ENCODE peak calls at places on chromosomes 6 and 20, in ten cellular contexts. One of them, this sample, is unnamed.

GRCh38 chr6:5782783-5783567 is 223.8 kb downstream of the NRN1 start:
- DNase-seq in tibial nerve: no peak
- DNase-seq in psoas muscle: peak; percentile 86
- DNase-seq in choroid plexus epithelial cell: peak; percentile 15
- DNase-seq in A549: no peak
- DNase-seq in neural progenitor cell: no peak
- DNase-seq in fibroblast of lung: peak; percentile 9
- DNase-seq in ovary: no peak
- DNase-seq in NB4: no peak
- DNase-seq in foreskin fibroblast: peak; percentile 48
- DNase-seq in this sample: no peak

GRCh38 chr6:111210074-111210729 is 122.9 kb downstream of the SLC16A10 start:
- DNase-seq in fibroblast of lung: peak; percentile 34
- DNase-seq in tibial nerve: peak; percentile 71
- DNase-seq in choroid plexus epithelial cell: peak; percentile 81
- DNase-seq in neural progenitor cell: peak; percentile 68
- DNase-seq in A549: peak; percentile 54
- DNase-seq in psoas muscle: no peak
- DNase-seq in ovary: no peak
- DNase-seq in foreskin fibroblast: peak; percentile 77
- DNase-seq in NB4: peak; percentile 68
- DNase-seq in this sample: peak; percentile 25

GRCh38 chr20:62097881-62098407 is 24.3 kb upstream of the LSM14B start:
- DNase-seq in foreskin fibroblast: no peak
- DNase-seq in choroid plexus epithelial cell: no peak
- DNase-seq in psoas muscle: no peak
- DNase-seq in fibroblast of lung: no peak
- DNase-seq in A549: no peak
- DNase-seq in neural progenitor cell: no peak
- DNase-seq in ovary: no peak
- DNase-seq in NB4: no peak
- DNase-seq in tibial nerve: no peak
- DNase-seq in this sample: no peak

GRCh38 chr6:167569879-167570278 is 245.0 kb downstream of the TTLL2 start:
- DNase-seq in fibroblast of lung: no peak
- DNase-seq in A549: no peak
- DNase-seq in psoas muscle: no peak
- DNase-seq in choroid plexus epithelial cell: no peak
- DNase-seq in foreskin fibroblast: no peak
- DNase-seq in neural progenitor cell: no peak
- DNase-seq in NB4: no peak
- DNase-seq in tibial nerve: peak; percentile 3
- DNase-seq in ovary: no peak
- DNase-seq in this sample: no peak

GRCh38 chr6:27837636-27838512 is 74.3 kb downstream of the OR2B2 start:
- DNase-seq in neural progenitor cell: peak; percentile 97
- DNase-seq in ovary: peak; percentile 88
- DNase-seq in tibial nerve: peak; percentile 74
- DNase-seq in A549: peak; percentile 87
- DNase-seq in fibroblast of lung: peak; percentile 99
- DNase-seq in psoas muscle: peak; percentile 82
- DNase-seq in NB4: peak; percentile 99
- DNase-seq in choroid plexus epithelial cell: peak; percentile 100
- DNase-seq in foreskin fibroblast: peak; percentile 98
- DNase-seq in this sample: peak; percentile 100

GRCh38 chr6:1296542-1296941 is 15.4 kb upstream of the FOXQ1 start:
- DNase-seq in foreskin fibroblast: peak; percentile 73
- DNase-seq in choroid plexus epithelial cell: peak; percentile 47
- DNase-seq in NB4: no peak
- DNase-seq in tibial nerve: no peak
- DNase-seq in fibroblast of lung: peak; percentile 23
- DNase-seq in A549: no peak
- DNase-seq in psoas muscle: no peak
- DNase-seq in ovary: no peak
- DNase-seq in neural progenitor cell: no peak
- DNase-seq in this sample: no peak

GRCh38 chr6:150149146-150149545 is 6.3 kb downstream of the PPP1R14C start:
- DNase-seq in neural progenitor cell: peak; percentile 27
- DNase-seq in A549: no peak
- DNase-seq in tibial nerve: no peak
- DNase-seq in ovary: no peak
- DNase-seq in choroid plexus epithelial cell: no peak
- DNase-seq in foreskin fibroblast: no peak
- DNase-seq in fibroblast of lung: no peak
- DNase-seq in psoas muscle: no peak
- DNase-seq in NB4: no peak
- DNase-seq in this sample: no peak

GRCh38 chr20:53077373-53078205 is 105.4 kb downstream of the TSHZ2 start:
- DNase-seq in choroid plexus epithelial cell: no peak
- DNase-seq in psoas muscle: no peak
- DNase-seq in neural progenitor cell: no peak
- DNase-seq in tibial nerve: peak; percentile 38
- DNase-seq in NB4: no peak
- DNase-seq in fibroblast of lung: peak; percentile 92
- DNase-seq in A549: no peak
- DNase-seq in ovary: no peak
- DNase-seq in foreskin fibroblast: no peak
- DNase-seq in this sample: no peak

GRCh38 chr6:157893238-157893637 is 70.2 kb downstream of the SNX9 start:
- DNase-seq in psoas muscle: no peak
- DNase-seq in foreskin fibroblast: no peak
- DNase-seq in neural progenitor cell: no peak
- DNase-seq in A549: no peak
- DNase-seq in choroid plexus epithelial cell: no peak
- DNase-seq in fibroblast of lung: no peak
- DNase-seq in tibial nerve: no peak
- DNase-seq in NB4: no peak
- DNase-seq in ovary: no peak
- DNase-seq in this sample: no peak

GRCh38 chr20:38198238-38198861 is 33.3 kb upstream of the TGM2 start:
- DNase-seq in tibial nerve: no peak
- DNase-seq in NB4: no peak
- DNase-seq in psoas muscle: no peak
- DNase-seq in neural progenitor cell: no peak
- DNase-seq in choroid plexus epithelial cell: no peak
- DNase-seq in ovary: no peak
- DNase-seq in fibroblast of lung: no peak
- DNase-seq in foreskin fibroblast: peak; percentile 67
- DNase-seq in A549: no peak
- DNase-seq in this sample: no peak

GRCh38 chr6:157245486-157245885 is 77.8 kb downstream of the TMEM242 start:
- DNase-seq in NB4: no peak
- DNase-seq in foreskin fibroblast: no peak
- DNase-seq in fibroblast of lung: no peak
- DNase-seq in A549: no peak
- DNase-seq in psoas muscle: no peak
- DNase-seq in neural progenitor cell: no peak
- DNase-seq in choroid plexus epithelial cell: no peak
- DNase-seq in tibial nerve: no peak
- DNase-seq in ovary: no peak
- DNase-seq in this sample: no peak

GRCh38 chr20:53857723-53858236 is 212.6 kb downstream of the BCAS1 start:
- DNase-seq in A549: no peak
- DNase-seq in foreskin fibroblast: no peak
- DNase-seq in choroid plexus epithelial cell: no peak
- DNase-seq in psoas muscle: no peak
- DNase-seq in NB4: no peak
- DNase-seq in neural progenitor cell: no peak
- DNase-seq in tibial nerve: no peak
- DNase-seq in ovary: no peak
- DNase-seq in fibroblast of lung: no peak
- DNase-seq in this sample: no peak

GRCh38 chr6:157806496-157807215 is 16.4 kb upstream of the SNX9 start:
- DNase-seq in tibial nerve: no peak
- DNase-seq in neural progenitor cell: no peak
- DNase-seq in psoas muscle: no peak
- DNase-seq in fibroblast of lung: no peak
- DNase-seq in NB4: no peak
- DNase-seq in A549: no peak
- DNase-seq in choroid plexus epithelial cell: no peak
- DNase-seq in foreskin fibroblast: no peak
- DNase-seq in ovary: no peak
- DNase-seq in this sample: no peak

DNA sequence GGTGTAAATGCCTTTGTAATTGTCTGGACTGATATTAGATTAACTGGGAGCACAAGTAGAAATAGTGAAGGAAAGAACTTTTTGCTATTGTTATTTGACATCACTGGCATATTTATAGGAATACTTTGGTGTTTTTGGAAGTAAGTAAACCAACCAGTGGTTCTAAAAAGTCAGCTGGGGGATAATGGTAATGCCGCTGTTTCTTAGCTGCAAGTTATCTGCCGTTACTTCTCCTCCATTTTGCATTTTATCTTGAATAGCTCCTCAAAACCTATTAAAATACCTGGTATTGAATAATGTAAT is 3.8 kb downstream of the PTPN1 start:
- DNase-seq in neural progenitor cell: no peak
- DNase-seq in fibroblast of lung: no peak
- DNase-seq in psoas muscle: no peak
- DNase-seq in NB4: no peak
- DNase-seq in A549: no peak
- DNase-seq in foreskin fibroblast: no peak
- DNase-seq in ovary: no peak
- DNase-seq in choroid plexus epithelial cell: no peak
- DNase-seq in tibial nerve: no peak
- DNase-seq in this sample: no peak
- H3K4me3 ChIP-seq in neural progenitor cell: no peak overlapping the region
- H3K4me3 ChIP-seq in fibroblast of lung: no peak overlapping the region
- H3K4me3 ChIP-seq in psoas muscle: peak overlapping the region; percentile 99
- H3K4me3 ChIP-seq in NB4: no peak overlapping the region
- H3K4me3 ChIP-seq in A549: no peak overlapping the region
- H3K4me3 ChIP-seq in foreskin fibroblast: no peak overlapping the region
- H3K4me3 ChIP-seq in ovary: no peak overlapping the region
- H3K4me3 ChIP-seq in choroid plexus epithelial cell: peak overlapping the region; percentile 38
- H3K4me3 ChIP-seq in tibial nerve: no peak overlapping the region
- H3K4me3 ChIP-seq in this sample: no peak overlapping the region

GRCh38 chr6:142884214-142885035 is 60.6 kb downstream of the HIVEP2 start:
- DNase-seq in A549: no peak
- DNase-seq in choroid plexus epithelial cell: no peak
- DNase-seq in fibroblast of lung: no peak
- DNase-seq in ovary: no peak
- DNase-seq in foreskin fibroblast: no peak
- DNase-seq in neural progenitor cell: no peak
- DNase-seq in tibial nerve: no peak
- DNase-seq in psoas muscle: no peak
- DNase-seq in NB4: no peak
- DNase-seq in this sample: no peak

GRCh38 chr6:142888461-142888860 is 56.5 kb downstream of the HIVEP2 start:
- DNase-seq in fibroblast of lung: no peak
- DNase-seq in foreskin fibroblast: no peak
- DNase-seq in A549: no peak
- DNase-seq in ovary: no peak
- DNase-seq in psoas muscle: no peak
- DNase-seq in neural progenitor cell: no peak
- DNase-seq in choroid plexus epithelial cell: no peak
- DNase-seq in tibial nerve: no peak
- DNase-seq in NB4: no peak
- DNase-seq in this sample: no peak

GRCh38 chr6:142885182-142885867 is 59.7 kb downstream of the HIVEP2 start:
- DNase-seq in neural progenitor cell: peak; percentile 65
- DNase-seq in tibial nerve: peak; percentile 31
- DNase-seq in foreskin fibroblast: peak; percentile 92
- DNase-seq in fibroblast of lung: peak; percentile 99
- DNase-seq in ovary: peak; percentile 36
- DNase-seq in choroid plexus epithelial cell: peak; percentile 97
- DNase-seq in NB4: peak; percentile 89
- DNase-seq in A549: peak; percentile 41
- DNase-seq in psoas muscle: no peak
- DNase-seq in this sample: no peak

GRCh38 chr6:142887534-142887933 is 57.4 kb downstream of the HIVEP2 start:
- DNase-seq in fibroblast of lung: no peak
- DNase-seq in psoas muscle: no peak
- DNase-seq in choroid plexus epithelial cell: no peak
- DNase-seq in ovary: no peak
- DNase-seq in foreskin fibroblast: no peak
- DNase-seq in tibial nerve: no peak
- DNase-seq in neural progenitor cell: no peak
- DNase-seq in A549: no peak
- DNase-seq in NB4: no peak
- DNase-seq in this sample: no peak

DNA sequence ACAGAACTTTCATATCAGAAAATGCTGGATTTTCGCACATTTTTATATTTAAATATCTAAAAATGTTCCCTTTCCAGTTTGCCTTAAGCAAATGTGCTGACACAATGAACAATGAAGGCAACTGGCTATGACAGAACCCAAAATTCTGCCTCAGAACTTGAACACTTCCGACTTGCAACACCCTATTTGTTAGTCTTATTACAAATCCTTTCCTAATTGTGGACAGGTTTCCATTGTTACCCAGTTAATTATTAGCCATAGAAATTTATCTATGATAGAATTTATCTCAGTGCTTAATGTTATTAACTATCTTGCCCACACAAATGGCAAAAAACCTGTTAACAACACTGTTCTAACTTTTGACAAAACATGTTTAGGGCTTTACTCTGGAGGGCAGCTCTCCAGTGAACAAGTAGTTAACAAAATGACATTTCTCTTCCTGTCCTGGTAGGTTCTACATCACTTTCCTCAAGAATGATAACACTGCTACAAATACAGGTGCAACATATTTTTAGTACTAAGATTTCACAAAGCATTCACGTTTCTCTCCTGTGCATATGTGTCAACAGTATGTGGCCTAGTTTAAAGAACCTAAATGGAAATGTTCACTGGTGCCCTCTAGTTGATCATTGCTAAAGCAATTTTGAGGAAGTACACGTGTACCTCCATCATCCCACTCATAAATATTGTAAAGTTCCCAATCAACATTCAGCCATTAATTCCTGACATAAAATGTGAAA is 58.4 kb downstream of the HIVEP2 start:
- DNase-seq in NB4: peak; percentile 78
- DNase-seq in foreskin fibroblast: peak; percentile 64
- DNase-seq in choroid plexus epithelial cell: peak; percentile 80
- DNase-seq in fibroblast of lung: peak; percentile 54
- DNase-seq in neural progenitor cell: no peak
- DNase-seq in ovary: no peak
- DNase-seq in psoas muscle: no peak
- DNase-seq in A549: no peak
- DNase-seq in tibial nerve: no peak
- DNase-seq in this sample: peak; percentile 25
- TF ChIP-seq CTCF in NB4: peak; percentile 13
- TF ChIP-seq CTCF in foreskin fibroblast: peak; percentile 29
- TF ChIP-seq CTCF in choroid plexus epithelial cell: peak; percentile 47
- TF ChIP-seq CTCF in fibroblast of lung: no peak
- TF ChIP-seq CTCF in neural progenitor cell: peak; percentile 14
- TF ChIP-seq CTCF in ovary: peak; percentile 10
- TF ChIP-seq CTCF in psoas muscle: peak; percentile 28
- TF ChIP-seq CTCF in A549: peak; percentile 45
- TF ChIP-seq CTCF in tibial nerve: no peak
- TF ChIP-seq CTCF in this sample: peak; percentile 58

GRCh38 chr6:17883665-17884500 is 103.6 kb downstream of the KIF13A start:
- DNase-seq in psoas muscle: no peak
- DNase-seq in tibial nerve: no peak
- DNase-seq in ovary: no peak
- DNase-seq in neural progenitor cell: no peak
- DNase-seq in fibroblast of lung: no peak
- DNase-seq in A549: no peak
- DNase-seq in choroid plexus epithelial cell: no peak
- DNase-seq in NB4: peak; percentile 34
- DNase-seq in foreskin fibroblast: no peak
- DNase-seq in this sample: no peak
- H3K4me3 ChIP-seq in psoas muscle: no peak overlapping the region
- H3K4me3 ChIP-seq in tibial nerve: no peak overlapping the region
- H3K4me3 ChIP-seq in ovary: no peak overlapping the region
- H3K4me3 ChIP-seq in neural progenitor cell: no peak overlapping the region
- H3K4me3 ChIP-seq in fibroblast of lung: no peak overlapping the region
- H3K4me3 ChIP-seq in A549: no peak overlapping the region
- H3K4me3 ChIP-seq in choroid plexus epithelial cell: no peak overlapping the region
- H3K4me3 ChIP-seq in NB4: no peak overlapping the region
- H3K4me3 ChIP-seq in foreskin fibroblast: no peak overlapping the region
- H3K4me3 ChIP-seq in this sample: no peak overlapping the region

GRCh38 chr6:144150673-144151009 is 324 bp downstream of the STX11 start:
- DNase-seq in fibroblast of lung: peak; percentile 34
- DNase-seq in foreskin fibroblast: peak; percentile 66
- DNase-seq in psoas muscle: no peak
- DNase-seq in NB4: peak; percentile 55
- DNase-seq in choroid plexus epithelial cell: peak; percentile 29
- DNase-seq in tibial nerve: no peak
- DNase-seq in neural progenitor cell: peak; percentile 68
- DNase-seq in A549: peak; percentile 20
- DNase-seq in ovary: no peak
- DNase-seq in this sample: no peak
- TF ChIP-seq CTCF in fibroblast of lung: peak; percentile 6
- TF ChIP-seq CTCF in foreskin fibroblast: peak; percentile 24
- TF ChIP-seq CTCF in psoas muscle: no peak
- TF ChIP-seq CTCF in NB4: peak; percentile 20
- TF ChIP-seq CTCF in choroid plexus epithelial cell: peak; percentile 39
- TF ChIP-seq CTCF in tibial nerve: no peak
- TF ChIP-seq CTCF in neural progenitor cell: peak; percentile 56
- TF ChIP-seq CTCF in A549: no peak
- TF ChIP-seq CTCF in ovary: no peak
- TF ChIP-seq CTCF in this sample: no peak